ENCODE peak calls at places on chromosomes 13 and 19, in four cellular contexts. One of them, this sample, is unnamed.

GRCh38 chr13:37617162-37617561 is 18.6 kb upstream of the POSTN start:
- ATAC-seq in pancreas: no peak
- ATAC-seq in sciatic nerve: no peak
- ATAC-seq in stimulated activated naive CD8-positive, alpha-beta T cell treated with anti-CD3 and anti-CD28 coated beads, Interleukin-15, amount 100 ng/mL, for 72 hours: no peak
- ATAC-seq in this sample: no peak

GRCh38 chr19:47106819-47107200 is 6.8 kb downstream of the ZC3H4 start:
- ATAC-seq in stimulated activated naive CD8-positive, alpha-beta T cell treated with anti-CD3 and anti-CD28 coated beads, Interleukin-15, amount 100 ng/mL, for 72 hours: no peak
- ATAC-seq in sciatic nerve: peak
- ATAC-seq in pancreas: no peak
- ATAC-seq in this sample: no peak

GRCh38 chr13:108700421-108701170 is 71.2 kb downstream of the MYO16 start:
- ATAC-seq in pancreas: no peak
- ATAC-seq in stimulated activated naive CD8-positive, alpha-beta T cell treated with anti-CD3 and anti-CD28 coated beads, Interleukin-15, amount 100 ng/mL, for 72 hours: no peak
- ATAC-seq in sciatic nerve: no peak
- ATAC-seq in this sample: no peak

GRCh38 chr13:24161010-24161775 is 673 bp downstream of the SPATA13 start:
- ATAC-seq in sciatic nerve: peak
- ATAC-seq in stimulated activated naive CD8-positive, alpha-beta T cell treated with anti-CD3 and anti-CD28 coated beads, Interleukin-15, amount 100 ng/mL, for 72 hours: peak
- ATAC-seq in pancreas: peak
- ATAC-seq in this sample: peak

GRCh38 chr19:16588824-16589577 is 16.8 kb upstream of the SLC35E1 start:
- ATAC-seq in sciatic nerve: no peak
- ATAC-seq in stimulated activated naive CD8-positive, alpha-beta T cell treated with anti-CD3 and anti-CD28 coated beads, Interleukin-15, amount 100 ng/mL, for 72 hours: no peak
- ATAC-seq in pancreas: no peak
- ATAC-seq in this sample: no peak

GRCh38 chr19:50460161-50460765 is 16.0 kb upstream of the EMC10 start:
- ATAC-seq in stimulated activated naive CD8-positive, alpha-beta T cell treated with anti-CD3 and anti-CD28 coated beads, Interleukin-15, amount 100 ng/mL, for 72 hours: peak
- ATAC-seq in pancreas: no peak
- ATAC-seq in sciatic nerve: no peak
- ATAC-seq in this sample: no peak

GRCh38 chr19:1400281-1401137 is 833 bp downstream of the GAMT start:
- ATAC-seq in pancreas: peak
- ATAC-seq in sciatic nerve: peak
- ATAC-seq in stimulated activated naive CD8-positive, alpha-beta T cell treated with anti-CD3 and anti-CD28 coated beads, Interleukin-15, amount 100 ng/mL, for 72 hours: peak
- ATAC-seq in this sample: peak

GRCh38 chr13:29099781-29100406 is 279.8 kb downstream of the MTUS2 start:
- ATAC-seq in stimulated activated naive CD8-positive, alpha-beta T cell treated with anti-CD3 and anti-CD28 coated beads, Interleukin-15, amount 100 ng/mL, for 72 hours: no peak
- ATAC-seq in sciatic nerve: no peak
- ATAC-seq in pancreas: no peak
- ATAC-seq in this sample: no peak

GRCh38 chr13:77898097-77898496 is 20.5 kb downstream of the EDNRB start:
- ATAC-seq in sciatic nerve: no peak
- ATAC-seq in pancreas: no peak
- ATAC-seq in stimulated activated naive CD8-positive, alpha-beta T cell treated with anti-CD3 and anti-CD28 coated beads, Interleukin-15, amount 100 ng/mL, for 72 hours: no peak
- ATAC-seq in this sample: no peak

GRCh38 chr19:39937094-39937493 is 2.7 kb upstream of the FCGBP start:
- ATAC-seq in stimulated activated naive CD8-positive, alpha-beta T cell treated with anti-CD3 and anti-CD28 coated beads, Interleukin-15, amount 100 ng/mL, for 72 hours: peak
- ATAC-seq in sciatic nerve: no peak
- ATAC-seq in pancreas: no peak
- ATAC-seq in this sample: no peak

GRCh38 chr19:46772170-46773017 is 16.0 kb downstream of the SLC1A5 start:
- ATAC-seq in pancreas: no peak
- ATAC-seq in stimulated activated naive CD8-positive, alpha-beta T cell treated with anti-CD3 and anti-CD28 coated beads, Interleukin-15, amount 100 ng/mL, for 72 hours: peak
- ATAC-seq in sciatic nerve: no peak
- ATAC-seq in this sample: no peak

GRCh38 chr13:22074403-22074802 is 403.5 kb downstream of the FGF9 start:
- ATAC-seq in sciatic nerve: no peak
- ATAC-seq in pancreas: no peak
- ATAC-seq in stimulated activated naive CD8-positive, alpha-beta T cell treated with anti-CD3 and anti-CD28 coated beads, Interleukin-15, amount 100 ng/mL, for 72 hours: peak
- ATAC-seq in this sample: no peak

GRCh38 chr19:45442927-45443461 is 19.3 kb upstream of the ERCC1 start:
- ATAC-seq in stimulated activated naive CD8-positive, alpha-beta T cell treated with anti-CD3 and anti-CD28 coated beads, Interleukin-15, amount 100 ng/mL, for 72 hours: no peak
- ATAC-seq in pancreas: no peak
- ATAC-seq in sciatic nerve: peak
- ATAC-seq in this sample: no peak

GRCh38 chr19:35811317-35812219 is 1.1 kb downstream of the PRODH2 start:
- ATAC-seq in stimulated activated naive CD8-positive, alpha-beta T cell treated with anti-CD3 and anti-CD28 coated beads, Interleukin-15, amount 100 ng/mL, for 72 hours: peak
- ATAC-seq in pancreas: no peak
- ATAC-seq in sciatic nerve: no peak
- ATAC-seq in this sample: no peak